ENCODE peak calls at places on chromosomes 12 and 14, in four cellular contexts. P, Q, R and I are unnamed samples.

GRCh38 chr14:105069887-105070759 is 4.9 kb upstream of the GPR132 start:
- DNase-seq in P (peak; percentile 33), Q (peak; percentile 28), R (no peak), I (no peak)

GRCh38 chr12:55748230-55748993 is 5.5 kb downstream of the GDF11 start:
- DNase-seq in P (no peak), Q (peak; percentile 33), R (no peak), I (no peak)

GRCh38 chr14:105857816-105858675 is 331.7 kb downstream of the TMEM121 start:
- DNase-seq in P (no peak), Q (peak; percentile 10), R (no peak), I (no peak)

GRCh38 chr12:13203028-13203922 is 6.7 kb downstream of the EMP1 start:
- DNase-seq in P (no peak), Q (peak; percentile 88), R (peak; percentile 60), I (peak; percentile 83)

GRCh38 chr14:72476657-72477499 is 417.0 kb downstream of the DPF3 start:
- DNase-seq in P (peak; percentile 53), Q (peak; percentile 33), R (peak; percentile 19), I (peak; percentile 46)

GRCh38 chr12:65960820-65961691 is 136.8 kb downstream of the HMGA2 start:
- DNase-seq in P (peak; percentile 53), Q (no peak), R (no peak), I (no peak)

GRCh38 chr14:65352964-65353530 is 59.5 kb upstream of the FUT8 start:
- DNase-seq in P (no peak), Q (no peak), R (no peak), I (no peak)

GRCh38 chr12:93128332-93128707 is 199.2 kb upstream of the EEA1 start:
- DNase-seq in P (no peak), Q (no peak), R (no peak), I (no peak)

GRCh38 chr14:96538663-96539317 is 36.6 kb downstream of the PAPOLA start:
- DNase-seq in P (peak; percentile 14), Q (no peak), R (no peak), I (no peak)

GRCh38 chr12:62256408-62257079 is 3.7 kb upstream of the USP15 start:
- DNase-seq in P (peak; percentile 36), Q (no peak), R (no peak), I (no peak)

GRCh38 chr12:112216223-112216622 is 90.9 kb downstream of the TRAFD1 start:
- DNase-seq in P (no peak), Q (no peak), R (no peak), I (no peak)

GRCh38 chr12:110498984-110499706 is 2.8 kb downstream of the VPS29 start:
- DNase-seq in P (peak; percentile 13), Q (no peak), R (no peak), I (no peak)

GRCh38 chr12:103839103-103839502 is 1.9 kb downstream of the NT5DC3 start:
- DNase-seq in P (no peak), Q (no peak), R (no peak), I (no peak)

GRCh38 chr12:4307593-4308333 is 13.2 kb upstream of the TIGAR start:
- DNase-seq in P (peak; percentile 79), Q (peak; percentile 98), R (peak; percentile 87), I (peak; percentile 98)

GRCh38 chr12:92331383-92331782 is 185.7 kb upstream of the BTG1 start:
- DNase-seq in P (no peak), Q (no peak), R (no peak), I (peak; percentile 13)

GRCh38 chr12:51381226-51382079 is 9.8 kb downstream of the GALNT6 start:
- DNase-seq in P (peak; percentile 67), Q (no peak), R (no peak), I (no peak)

GRCh38 chr14:51828017-51828797 is 32.2 kb upstream of the GNG2 start:
- DNase-seq in P (peak; percentile 62), Q (no peak), R (no peak), I (peak; percentile 74)

GRCh38 chr12:113228394-113229028 is 7.2 kb downstream of the TPCN1 start:
- DNase-seq in P (no peak), Q (no peak), R (no peak), I (no peak)

GRCh38 chr12:53287741-53288216 is 7.6 kb upstream of the PFDN5 start:
- DNase-seq in P (peak; percentile 61), Q (peak; percentile 77), R (no peak), I (peak; percentile 80)

GRCh38 chr12:29807125-29807524 is 23.4 kb upstream of the TMTC1 start:
- DNase-seq in P (peak; percentile 74), Q (no peak), R (no peak), I (no peak)

GRCh38 chr14:80212025-80212402 is 710 bp upstream of the DIO2 start:
- DNase-seq in P (peak; percentile 67), Q (no peak), R (no peak), I (peak; percentile 94)

GRCh38 chr12:25583545-25583944 is 30.5 kb upstream of the LMNTD1 start:
- DNase-seq in P (peak; percentile 19), Q (peak; percentile 44), R (peak; percentile 1), I (peak; percentile 91)

GRCh38 chr12:76920182-76921014 is 41.6 kb upstream of the CSRP2 start:
- DNase-seq in P (no peak), Q (no peak), R (no peak), I (no peak)

GRCh38 chr12:76922821-76923315 is 44.0 kb upstream of the CSRP2 start:
- DNase-seq in P (peak; percentile 47), Q (no peak), R (no peak), I (peak; percentile 11)

GRCh38 chr12:76921891-76922664 is 43.3 kb upstream of the CSRP2 start:
- DNase-seq in P (no peak), Q (no peak), R (no peak), I (no peak)

GRCh38 chr12:76919388-76920181 is 40.8 kb upstream of the CSRP2 start:
- DNase-seq in P (no peak), Q (no peak), R (no peak), I (no peak)

DNA sequence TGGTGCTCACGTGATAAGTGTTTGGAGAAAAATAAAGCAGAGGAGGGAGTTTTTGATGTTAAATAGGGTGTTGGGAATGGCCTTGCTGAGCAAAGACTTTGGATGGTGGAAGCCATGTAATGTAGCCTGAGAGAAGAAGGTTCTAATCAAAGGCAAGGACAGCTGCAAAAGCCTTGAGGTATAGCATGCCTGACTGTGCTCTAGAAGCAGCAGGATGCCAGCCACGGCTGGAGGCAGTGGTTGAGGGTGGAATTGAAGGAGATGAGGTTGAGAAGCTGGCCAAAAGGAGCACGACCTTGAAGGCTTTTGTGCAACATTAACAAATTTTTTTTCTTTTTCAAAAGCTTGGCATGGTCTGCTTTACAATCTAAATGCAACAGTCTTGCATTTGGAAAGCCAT is 42.3 kb upstream of the CSRP2 start:
- DNase-seq in P (no peak), Q (no peak), R (no peak), I (no peak)
- H3K4me1 ChIP-seq in P (peaks cover 4% of the 10 kb centered on the region), Q (peaks cover 16% of the 10 kb centered on the region), R (peaks cover 8% of the 10 kb centered on the region), I (no peaks in the 10 kb centered on the region)

DNA sequence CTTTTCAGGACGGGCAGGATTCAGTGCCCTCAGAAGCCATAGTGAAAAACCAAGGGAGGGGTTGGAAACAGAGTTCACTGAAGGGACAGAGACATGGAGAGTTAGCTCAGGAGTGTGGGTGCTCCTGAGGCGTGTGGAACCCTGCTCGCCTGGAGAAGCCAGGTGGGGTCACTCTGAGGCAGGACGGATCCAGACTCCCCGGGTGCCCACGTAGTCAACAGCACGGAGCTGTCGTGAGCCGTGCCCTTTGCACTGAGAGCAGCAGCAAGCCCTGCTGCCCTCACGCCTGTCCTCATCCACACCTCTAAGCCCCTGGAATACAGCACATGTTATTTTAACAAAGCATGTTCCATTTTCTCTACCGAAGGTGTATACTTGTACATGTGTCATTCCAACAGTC is 114.7 kb downstream of the FBXL14 start:
- DNase-seq in P (no peak), Q (peak; percentile 23), R (no peak), I (no peak)
- H3K18ac ChIP-seq in P (no peak overlapping the region), Q (no peak overlapping the region), R (no peak overlapping the region), I (no peak overlapping the region)

GRCh38 chr12:28269851-28270250 is 79.6 kb downstream of the CCDC91 start:
- DNase-seq in P (no peak), Q (no peak), R (no peak), I (no peak)

GRCh38 chr12:28268830-28269229 is 78.6 kb downstream of the CCDC91 start:
- DNase-seq in P (no peak), Q (no peak), R (no peak), I (no peak)

GRCh38 chr12:28265435-28266042 is 75.3 kb downstream of the CCDC91 start:
- DNase-seq in P (no peak), Q (no peak), R (no peak), I (no peak)

GRCh38 chr12:28267920-28268680 is 77.8 kb downstream of the CCDC91 start:
- DNase-seq in P (no peak), Q (no peak), R (no peak), I (no peak)
- H3K56ac ChIP-seq in P (no peak overlapping the region), Q (no peak overlapping the region), R (no peak overlapping the region), I (no peak overlapping the region)

GRCh38 chr14:68951800-68952540 is 27.1 kb downstream of the ACTN1 start:
- DNase-seq in P (no peak), Q (no peak), R (no peak), I (no peak)
- H3K4me1 ChIP-seq in P (peaks cover 66% of the 10 kb centered on the region), Q (peaks cover 9% of the 10 kb centered on the region), R (peaks cover 7% of the 10 kb centered on the region), I (peaks cover 14% of the 10 kb centered on the region)

DNA sequence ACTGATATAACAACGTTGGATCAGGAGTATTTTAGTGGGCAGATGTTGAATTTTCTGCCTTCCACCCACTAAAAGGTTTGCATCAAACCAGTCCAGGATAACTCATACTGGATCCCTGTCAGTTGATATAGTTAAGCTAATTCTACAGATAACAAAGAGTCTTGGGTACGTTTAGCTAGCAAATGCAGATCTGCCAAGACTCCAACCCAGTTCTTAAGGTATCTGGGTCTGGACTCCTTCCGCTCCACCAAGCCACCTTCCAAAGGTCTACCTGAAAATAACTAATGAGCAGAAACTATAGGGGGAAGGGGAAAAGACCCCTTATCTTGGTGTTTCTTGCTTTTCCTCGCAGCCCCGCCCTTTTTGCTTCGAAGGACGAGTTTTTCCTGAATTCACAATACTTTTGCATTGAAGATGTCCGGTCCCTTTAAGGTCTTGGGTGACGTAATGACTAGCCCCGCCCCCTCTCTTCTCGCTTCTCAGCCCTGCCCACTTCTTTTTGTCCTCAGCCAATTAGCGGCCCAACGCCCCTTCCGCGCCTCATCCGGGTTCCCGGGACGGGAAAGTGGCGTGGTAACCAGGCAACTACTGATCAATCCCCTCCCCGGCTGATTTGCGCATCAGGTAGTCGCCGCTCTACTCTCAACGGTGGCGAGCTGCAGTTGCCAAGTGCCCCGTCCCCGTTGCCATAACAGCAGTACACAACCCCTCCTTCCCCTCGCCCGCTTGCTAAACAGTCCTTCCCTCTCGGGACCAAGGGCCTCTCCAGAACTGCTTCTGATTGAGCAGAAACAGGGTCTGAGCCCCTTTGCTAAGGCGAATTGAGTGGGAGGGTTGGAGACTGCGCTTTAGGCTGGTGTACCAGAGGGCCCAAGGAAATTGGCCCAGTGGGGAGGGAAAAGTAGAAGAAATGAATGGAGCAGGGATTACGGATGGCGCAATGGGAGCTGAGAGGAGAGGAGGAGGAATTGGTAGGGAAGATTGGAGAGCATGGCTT is at the start of gene LRRC23:
- DNase-seq in P (peak; percentile 93), Q (peak; percentile 100), R (peak; percentile 96), I (peak; percentile 100)
- H3K18ac ChIP-seq in P (peak within 1 kb of the TSS; percentile 44), Q (peak within 1 kb of the TSS; percentile 95), R (peak within 1 kb of the TSS; percentile 19), I (no peak within 1 kb of the TSS)